ENCODE peak calls at places on chromosomes 1 and 21, in eight cellular contexts. One of them, this sample, is unnamed. For H3K4me1, the result is how much of the 10 kb centered on the place peaks cover.

GRCh38 chr1:94792473-94792875 is 27.7 kb upstream of the SLC44A3 start:
- DNase-seq in ovary: no peak
- DNase-seq in tibial nerve: no peak
- DNase-seq in prostate gland: no peak
- DNase-seq in left ventricle myocardium inferior: no peak
- DNase-seq in fibroblast of lung: peak
- DNase-seq in lung: no peak
- DNase-seq in heart left ventricle: no peak
- DNase-seq in this sample: peak

GRCh38 chr1:96388421-96389310 is 332.9 kb upstream of the PTBP2 start:
- DNase-seq in prostate gland: no peak
- DNase-seq in left ventricle myocardium inferior: no peak
- DNase-seq in tibial nerve: no peak
- DNase-seq in heart left ventricle: no peak
- DNase-seq in lung: no peak
- DNase-seq in fibroblast of lung: peak
- DNase-seq in ovary: no peak
- DNase-seq in this sample: no peak

GRCh38 chr1:7225711-7226505 is 440.7 kb downstream of the CAMTA1 start:
- DNase-seq in left ventricle myocardium inferior: no peak
- DNase-seq in tibial nerve: no peak
- DNase-seq in heart left ventricle: no peak
- DNase-seq in fibroblast of lung: no peak
- DNase-seq in lung: no peak
- DNase-seq in prostate gland: no peak
- DNase-seq in ovary: no peak
- DNase-seq in this sample: no peak

GRCh38 chr1:208531003-208531750 is 287.0 kb upstream of the PLXNA2 start:
- DNase-seq in ovary: no peak
- DNase-seq in tibial nerve: no peak
- DNase-seq in left ventricle myocardium inferior: no peak
- DNase-seq in fibroblast of lung: no peak
- DNase-seq in heart left ventricle: no peak
- DNase-seq in prostate gland: no peak
- DNase-seq in lung: peak
- DNase-seq in this sample: peak

GRCh38 chr1:170853302-170853701 is 82.0 kb upstream of the MROH9 start:
- DNase-seq in ovary: no peak
- DNase-seq in heart left ventricle: no peak
- DNase-seq in fibroblast of lung: no peak
- DNase-seq in tibial nerve: no peak
- DNase-seq in lung: no peak
- DNase-seq in left ventricle myocardium inferior: no peak
- DNase-seq in prostate gland: no peak
- DNase-seq in this sample: no peak

GRCh38 chr1:184753608-184754478 is 815 bp downstream of the EDEM3 start:
- DNase-seq in left ventricle myocardium inferior: peak
- DNase-seq in prostate gland: no peak
- DNase-seq in lung: no peak
- DNase-seq in tibial nerve: no peak
- DNase-seq in heart left ventricle: peak
- DNase-seq in ovary: no peak
- DNase-seq in fibroblast of lung: peak
- DNase-seq in this sample: peak

GRCh38 chr1:31523769-31524168 is 52.5 kb upstream of the TINAGL1 start:
- DNase-seq in left ventricle myocardium inferior: peak
- DNase-seq in tibial nerve: no peak
- DNase-seq in fibroblast of lung: no peak
- DNase-seq in ovary: no peak
- DNase-seq in heart left ventricle: peak
- DNase-seq in prostate gland: no peak
- DNase-seq in lung: peak
- DNase-seq in this sample: peak

GRCh38 chr1:66533804-66534745 is at the start of gene SGIP1:
- DNase-seq in heart left ventricle: peak
- DNase-seq in lung: no peak
- DNase-seq in ovary: peak
- DNase-seq in prostate gland: no peak
- DNase-seq in tibial nerve: peak
- DNase-seq in left ventricle myocardium inferior: peak
- DNase-seq in fibroblast of lung: peak
- DNase-seq in this sample: peak

GRCh38 chr1:233114159-233114558 is 163.7 kb downstream of the NTPCR start:
- DNase-seq in prostate gland: no peak
- DNase-seq in fibroblast of lung: peak
- DNase-seq in lung: no peak
- DNase-seq in tibial nerve: no peak
- DNase-seq in heart left ventricle: no peak
- DNase-seq in ovary: no peak
- DNase-seq in left ventricle myocardium inferior: no peak
- DNase-seq in this sample: no peak

GRCh38 chr1:47870946-47871750 is 126.0 kb downstream of the TRABD2B start:
- DNase-seq in lung: no peak
- DNase-seq in heart left ventricle: no peak
- DNase-seq in fibroblast of lung: no peak
- DNase-seq in tibial nerve: no peak
- DNase-seq in ovary: no peak
- DNase-seq in left ventricle myocardium inferior: no peak
- DNase-seq in prostate gland: no peak
- DNase-seq in this sample: no peak

GRCh38 chr1:116203192-116203723 is 92.1 kb downstream of the MAB21L3 start:
- DNase-seq in ovary: no peak
- DNase-seq in heart left ventricle: no peak
- DNase-seq in fibroblast of lung: no peak
- DNase-seq in left ventricle myocardium inferior: no peak
- DNase-seq in prostate gland: peak
- DNase-seq in lung: no peak
- DNase-seq in tibial nerve: no peak
- DNase-seq in this sample: no peak

GRCh38 chr1:39255212-39255611 is 50.7 kb downstream of the MACF1 start:
- DNase-seq in ovary: no peak
- DNase-seq in left ventricle myocardium inferior: no peak
- DNase-seq in fibroblast of lung: no peak
- DNase-seq in heart left ventricle: no peak
- DNase-seq in prostate gland: no peak
- DNase-seq in lung: no peak
- DNase-seq in tibial nerve: no peak
- DNase-seq in this sample: no peak

GRCh38 chr21:43794311-43794710 is 4.9 kb downstream of the RRP1 start:
- DNase-seq in heart left ventricle: no peak
- DNase-seq in left ventricle myocardium inferior: no peak
- DNase-seq in tibial nerve: no peak
- DNase-seq in fibroblast of lung: no peak
- DNase-seq in ovary: no peak
- DNase-seq in prostate gland: no peak
- DNase-seq in lung: no peak
- DNase-seq in this sample: no peak

GRCh38 chr1:242523968-242524570 is 428 bp downstream of the PLD5 start:
- DNase-seq in fibroblast of lung: peak
- DNase-seq in ovary: peak
- DNase-seq in left ventricle myocardium inferior: peak
- DNase-seq in heart left ventricle: peak
- DNase-seq in prostate gland: peak
- DNase-seq in tibial nerve: no peak
- DNase-seq in lung: no peak
- DNase-seq in this sample: no peak

GRCh38 chr1:21647431-21648373 is 21.5 kb downstream of the RAP1GAP start:
- DNase-seq in tibial nerve: no peak
- DNase-seq in left ventricle myocardium inferior: no peak
- DNase-seq in ovary: no peak
- DNase-seq in lung: no peak
- DNase-seq in prostate gland: no peak
- DNase-seq in heart left ventricle: no peak
- DNase-seq in fibroblast of lung: peak
- DNase-seq in this sample: peak

GRCh38 chr1:21648791-21649190 is 20.4 kb downstream of the RAP1GAP start:
- DNase-seq in ovary: no peak
- DNase-seq in tibial nerve: no peak
- DNase-seq in prostate gland: no peak
- DNase-seq in fibroblast of lung: no peak
- DNase-seq in heart left ventricle: no peak
- DNase-seq in left ventricle myocardium inferior: no peak
- DNase-seq in lung: no peak
- DNase-seq in this sample: no peak

GRCh38 chr1:21650400-21650799 is 18.8 kb downstream of the RAP1GAP start:
- DNase-seq in heart left ventricle: no peak
- DNase-seq in tibial nerve: no peak
- DNase-seq in fibroblast of lung: no peak
- DNase-seq in lung: no peak
- DNase-seq in left ventricle myocardium inferior: no peak
- DNase-seq in prostate gland: no peak
- DNase-seq in ovary: no peak
- DNase-seq in this sample: no peak

GRCh38 chr1:21651214-21652042 is 17.7 kb downstream of the RAP1GAP start:
- DNase-seq in lung: no peak
- DNase-seq in heart left ventricle: no peak
- DNase-seq in prostate gland: no peak
- DNase-seq in tibial nerve: no peak
- DNase-seq in fibroblast of lung: no peak
- DNase-seq in ovary: peak
- DNase-seq in left ventricle myocardium inferior: no peak
- DNase-seq in this sample: peak

DNA sequence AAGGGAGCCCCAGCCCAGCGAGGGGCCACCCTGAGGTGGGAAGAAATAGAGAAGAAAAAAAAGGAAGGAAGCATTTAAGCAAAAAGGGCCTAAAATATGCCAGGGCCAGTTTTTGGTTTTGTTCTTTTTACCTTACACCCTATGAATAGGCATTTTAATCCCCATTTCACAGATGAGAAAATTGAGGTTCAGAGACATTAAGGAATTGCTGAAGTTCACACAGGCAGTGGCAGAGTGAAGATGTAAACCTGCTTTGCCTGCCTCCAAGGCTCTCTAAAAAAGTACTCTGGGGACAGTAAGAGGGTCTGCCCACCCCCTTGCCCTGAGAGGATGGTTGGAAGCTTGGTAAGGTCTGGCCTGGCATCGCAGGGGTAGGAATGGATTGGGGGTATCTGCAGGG is 19.8 kb downstream of the RAP1GAP start:
- DNase-seq in lung: no peak
- DNase-seq in prostate gland: no peak
- DNase-seq in fibroblast of lung: no peak
- DNase-seq in ovary: no peak
- DNase-seq in tibial nerve: no peak
- DNase-seq in heart left ventricle: no peak
- DNase-seq in left ventricle myocardium inferior: no peak
- DNase-seq in this sample: no peak
- TF ChIP-seq CTCF in lung: no peak
- TF ChIP-seq CTCF in prostate gland: no peak
- TF ChIP-seq CTCF in fibroblast of lung: no peak
- TF ChIP-seq CTCF in ovary: no peak
- TF ChIP-seq CTCF in tibial nerve: no peak
- TF ChIP-seq CTCF in heart left ventricle: no peak
- TF ChIP-seq CTCF in left ventricle myocardium inferior: no peak
- TF ChIP-seq CTCF in this sample: no peak

DNA sequence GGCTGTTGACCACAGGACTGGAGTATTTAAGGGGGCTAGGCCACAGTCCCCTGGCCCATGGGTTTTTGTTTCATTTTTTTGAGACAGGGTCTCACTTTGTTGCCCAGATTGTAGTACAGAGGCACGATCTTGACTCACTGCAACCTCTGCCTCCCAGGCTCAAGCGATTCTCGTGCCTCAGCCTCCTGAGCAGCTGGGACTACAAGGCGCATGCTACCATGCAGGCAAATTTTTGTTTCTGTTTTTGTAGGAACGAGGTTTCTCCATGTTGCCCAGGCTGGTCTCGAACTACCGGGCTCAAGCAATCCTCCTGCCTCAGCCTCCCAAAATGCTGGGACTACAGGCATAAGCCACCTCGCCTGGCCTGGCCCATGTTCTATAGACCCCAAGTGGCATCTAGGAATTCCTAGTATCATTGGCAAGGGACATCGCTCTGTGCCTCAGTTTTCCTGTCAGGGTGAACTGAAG is 14.6 kb downstream of the NES start:
- DNase-seq in ovary: no peak
- DNase-seq in left ventricle myocardium inferior: no peak
- DNase-seq in heart left ventricle: no peak
- DNase-seq in fibroblast of lung: no peak
- DNase-seq in lung: no peak
- DNase-seq in prostate gland: no peak
- DNase-seq in tibial nerve: no peak
- DNase-seq in this sample: no peak
- H3K4me1 ChIP-seq in ovary: under half
- H3K4me1 ChIP-seq in left ventricle myocardium inferior: half or more
- H3K4me1 ChIP-seq in heart left ventricle: half or more
- H3K4me1 ChIP-seq in fibroblast of lung: half or more
- H3K4me1 ChIP-seq in lung: under half
- H3K4me1 ChIP-seq in prostate gland: under half
- H3K4me1 ChIP-seq in tibial nerve: half or more
- H3K4me1 ChIP-seq in this sample: half or more

DNA sequence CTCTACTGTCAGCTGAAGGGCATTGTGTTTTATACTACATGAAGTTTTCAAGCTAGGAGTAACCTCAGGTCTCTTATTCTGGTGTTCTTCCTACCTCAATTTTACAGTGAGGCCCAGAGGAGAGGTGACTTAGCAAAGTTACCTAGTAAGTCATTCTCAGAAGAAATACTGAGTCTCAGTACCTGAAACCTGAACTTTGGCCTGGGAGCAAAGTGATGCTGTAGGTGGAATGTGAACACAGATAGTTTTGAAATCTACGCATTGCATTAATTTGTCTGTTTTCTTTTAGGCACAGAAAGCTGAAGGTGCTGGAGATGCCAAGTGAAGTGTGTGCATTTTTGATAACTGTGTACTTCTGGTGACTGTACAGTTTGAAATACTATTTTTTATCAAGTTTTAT is 2.6 kb downstream of the HMGN2 start:
- DNase-seq in heart left ventricle: no peak
- DNase-seq in tibial nerve: no peak
- DNase-seq in left ventricle myocardium inferior: no peak
- DNase-seq in ovary: no peak
- DNase-seq in fibroblast of lung: no peak
- DNase-seq in lung: no peak
- DNase-seq in prostate gland: no peak
- DNase-seq in this sample: no peak
- H3K4me3 ChIP-seq in heart left ventricle: no peak
- H3K4me3 ChIP-seq in tibial nerve: no peak
- H3K4me3 ChIP-seq in left ventricle myocardium inferior: no peak
- H3K4me3 ChIP-seq in ovary: no peak
- H3K4me3 ChIP-seq in fibroblast of lung: no peak
- H3K4me3 ChIP-seq in lung: no peak
- H3K4me3 ChIP-seq in prostate gland: no peak
- H3K4me3 ChIP-seq in this sample: no peak

DNA sequence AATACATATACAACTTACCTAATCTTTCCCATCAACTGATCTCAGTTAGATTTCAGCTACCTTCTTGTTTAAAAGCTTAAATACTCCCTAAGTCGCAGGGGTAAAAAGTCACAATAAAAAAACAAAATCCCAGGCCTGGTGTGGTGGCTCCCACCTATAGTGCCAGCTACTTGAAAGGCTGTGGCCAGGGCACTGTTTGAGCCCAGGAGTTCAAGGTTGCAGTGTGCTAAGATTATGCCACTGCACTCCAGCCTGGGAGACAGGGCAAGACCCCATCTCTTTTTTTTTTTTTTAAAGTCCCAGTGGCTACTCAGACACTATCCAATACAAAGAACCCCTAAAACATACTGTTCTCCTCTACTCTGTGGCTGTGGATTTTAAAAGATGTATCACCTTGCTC is 228.3 kb downstream of the DENND1B start:
- DNase-seq in lung: no peak
- DNase-seq in prostate gland: no peak
- DNase-seq in ovary: no peak
- DNase-seq in fibroblast of lung: no peak
- DNase-seq in tibial nerve: no peak
- DNase-seq in left ventricle myocardium inferior: no peak
- DNase-seq in heart left ventricle: no peak
- DNase-seq in this sample: no peak
- TF ChIP-seq CTCF in lung: no peak
- TF ChIP-seq CTCF in prostate gland: no peak
- TF ChIP-seq CTCF in ovary: no peak
- TF ChIP-seq CTCF in fibroblast of lung: no peak
- TF ChIP-seq CTCF in tibial nerve: no peak
- TF ChIP-seq CTCF in left ventricle myocardium inferior: no peak
- TF ChIP-seq CTCF in heart left ventricle: no peak
- TF ChIP-seq CTCF in this sample: no peak

This sample was measured in transverse colon.